ENCODE peak calls at places on chromosomes 7 and 10, in six cellular contexts. F, E, R, V, N and D are unnamed samples.

GRCh38 chr7:108328174-108328651 is 128.0 kb downstream of the NRCAM start:
- DNase-seq in E (no peak), N (peak), F (no peak), R (no peak), V (no peak), D (no peak)

GRCh38 chr10:100101526-100102076 is 19.9 kb upstream of the CPN1 start:
- DNase-seq in F (peak), V (no peak), R (no peak), E (no peak), N (no peak), D (no peak)

GRCh38 chr10:4450981-4451501 is 375.0 kb upstream of the AKR1E2 start:
- DNase-seq in E (no peak), F (no peak), N (no peak), V (peak), R (no peak), D (no peak)

GRCh38 chr10:62870866-62871265 is 54.7 kb upstream of the EGR2 start:
- DNase-seq in F (no peak), E (no peak), R (no peak), N (no peak), V (no peak), D (no peak)

GRCh38 chr7:147376152-147376551 is 1214.4 kb upstream of the C7orf33 start:
- DNase-seq in R (no peak), N (no peak), E (no peak), F (no peak), V (no peak), D (no peak)

GRCh38 chr7:92761391-92762098 is 74.8 kb downstream of the CDK6 start:
- DNase-seq in R (no peak), F (no peak), N (no peak), E (no peak), V (no peak), D (no peak)

GRCh38 chr10:91932737-91933136 is 9.2 kb downstream of the BTAF1 start:
- DNase-seq in V (no peak), R (no peak), F (no peak), N (no peak), E (no peak), D (no peak)

GRCh38 chr10:129767751-129768150 is 196.3 kb downstream of the EBF3 start:
- DNase-seq in E (no peak), V (no peak), N (no peak), R (no peak), F (no peak), D (no peak)

GRCh38 chr10:30502266-30503058 is 68.5 kb downstream of the MAP3K8 start:
- DNase-seq in N (no peak), F (no peak), E (no peak), V (no peak), R (no peak), D (no peak)

GRCh38 chr10:72088879-72089585 is 681 bp upstream of the SPOCK2 start:
- DNase-seq in E (no peak), N (no peak), R (no peak), V (peak), F (peak), D (no peak)

GRCh38 chr7:1247527-1248041 is 14.9 kb downstream of the UNCX start:
- DNase-seq in V (no peak), E (no peak), R (peak), F (no peak), N (no peak), D (no peak)

GRCh38 chr7:151426486-151426905 is 13.4 kb downstream of the CRYGN start:
- DNase-seq in F (no peak), E (peak), R (no peak), N (peak), V (peak), D (peak)

GRCh38 chr10:13991353-13991752 is 339.4 kb downstream of the FRMD4A start:
- DNase-seq in N (no peak), F (no peak), V (no peak), R (no peak), E (no peak), D (peak)

GRCh38 chr10:89296227-89296648 is 5.6 kb upstream of the IFIT2 start:
- DNase-seq in N (no peak), F (no peak), V (no peak), R (no peak), E (no peak), D (no peak)

GRCh38 chr7:763762-764161 is 36.7 kb upstream of the PRKAR1B start:
- DNase-seq in F (no peak), N (no peak), V (no peak), E (no peak), R (peak), D (no peak)

GRCh38 chr10:76874896-76875295 is 762.7 kb downstream of the KCNMA1 start:
- DNase-seq in R (no peak), V (no peak), N (no peak), E (no peak), F (no peak), D (no peak)

GRCh38 chr10:46301056-46301645 is 14.4 kb downstream of the ANTXRL start:
- DNase-seq in V (no peak), R (no peak), F (no peak), E (no peak), N (no peak), D (no peak)

GRCh38 chr7:158394936-158395335 is 192.7 kb downstream of the PTPRN2 start:
- DNase-seq in F (peak), N (peak), R (no peak), E (no peak), V (no peak), D (no peak)

GRCh38 chr10:72087392-72087968 is 871 bp downstream of the SPOCK2 start:
- DNase-seq in N (no peak), F (no peak), R (no peak), E (no peak), V (no peak), D (peak)

GRCh38 chr7:137890449-137890916 is 43.7 kb upstream of the DGKI start:
- DNase-seq in R (no peak), N (no peak), E (no peak), F (no peak), V (no peak), D (no peak)

GRCh38 chr10:113704637-113705343 is 25.1 kb downstream of the CASP7 start:
- DNase-seq in R (no peak), F (peak), N (peak), E (no peak), V (peak), D (no peak)

GRCh38 chr10:87861566-87861952 is 1.8 kb downstream of the KLLN start:
- DNase-seq in R (no peak), N (peak), E (peak), F (peak), V (peak), D (peak)

GRCh38 chr7:7051221-7051877 is 131.0 kb upstream of the C1GALT1 start:
- DNase-seq in E (no peak), R (no peak), V (no peak), N (no peak), F (no peak), D (no peak)

GRCh38 chr10:32259551-32259950 is 87.4 kb downstream of the EPC1 start:
- DNase-seq in F (no peak), V (no peak), E (no peak), N (no peak), R (no peak), D (no peak)

GRCh38 chr7:145212050-145212449 is 376.2 kb upstream of the TPK1 start:
- DNase-seq in F (no peak), N (no peak), R (no peak), E (no peak), V (no peak), D (no peak)

GRCh38 chr10:44353128-44353390 is 31.8 kb downstream of the CXCL12 start:
- DNase-seq in V (no peak), F (no peak), R (no peak), E (no peak), N (no peak), D (no peak)